ENCODE peak calls at places on chromosomes 5 and 9, in four cellular contexts. O is GM12878, B is K562, H is HL-60. G is an unnamed sample.
A peak's percentile ranks its signal among the peaks of the same experiment; 100 is the strongest.

GRCh38 chr9:108477538-108478006 is 378.2 kb downstream of the ACTL7B start:
- DNase-seq in O (no peak), B (no peak), H (no peak), G (no peak)

GRCh38 chr5:124007675-124008398 is 495.9 kb downstream of the CSNK1G3 start:
- DNase-seq in O (no peak), B (no peak), H (no peak), G (no peak)

GRCh38 chr5:167303582-167303981 is 987.9 kb upstream of the WWC1 start:
- DNase-seq in O (no peak), B (no peak), H (no peak), G (no peak)

GRCh38 chr5:112159435-112159834 is 259.6 kb downstream of the EPB41L4A start:
- DNase-seq in O (no peak), B (no peak), H (no peak), G (no peak)

GRCh38 chr9:69260161-69260560 is 64.9 kb upstream of the ENTREP1 start:
- DNase-seq in O (no peak), B (no peak), H (no peak), G (no peak)

GRCh38 chr9:130682490-130683121 is 11.0 kb upstream of the EXOSC2 start:
- DNase-seq in O (no peak), B (peak; percentile 74), H (no peak), G (no peak)

GRCh38 chr9:88953401-88954029 is 37.8 kb upstream of the S1PR3 start:
- DNase-seq in O (no peak), B (no peak), H (no peak), G (no peak)

GRCh38 chr9:26535146-26535545 is 357.5 kb downstream of the CAAP1 start:
- DNase-seq in O (no peak), B (no peak), H (no peak), G (no peak)

GRCh38 chr9:88741335-88741734 is 206.4 kb downstream of the NXNL2 start:
- DNase-seq in O (no peak), B (peak; percentile 32), H (peak; percentile 4), G (no peak)

GRCh38 chr9:134036130-134036529 is 10.8 kb downstream of the BRD3OS start:
- DNase-seq in O (no peak), B (no peak), H (no peak), G (no peak)

GRCh38 chr5:1515311-1515920 is 8.3 kb downstream of the LPCAT1 start:
- DNase-seq in O (no peak), B (peak; percentile 60), H (no peak), G (no peak)

GRCh38 chr9:69223605-69224004 is 49.5 kb downstream of the TJP2 start:
- DNase-seq in O (no peak), B (peak; percentile 57), H (no peak), G (peak; percentile 27)

GRCh38 chr5:81553570-81554212 is 159.8 kb upstream of the ACOT12 start:
- DNase-seq in O (no peak), B (no peak), H (no peak), G (no peak)

GRCh38 chr9:111399772-111400563 is 69.9 kb upstream of the OR2K2 start:
- DNase-seq in O (no peak), B (no peak), H (no peak), G (no peak)

GRCh38 chr5:77232959-77233358 is 22.5 kb downstream of the PDE8B start:
- DNase-seq in O (no peak), B (no peak), H (no peak), G (no peak)

GRCh38 chr9:131657456-131657855 is 82.4 kb downstream of the RAPGEF1 start:
- DNase-seq in O (no peak), B (no peak), H (no peak), G (no peak)

GRCh38 chr9:137417161-137418021 is 5.6 kb downstream of the EXD3 start:
- DNase-seq in O (no peak), B (no peak), H (no peak), G (no peak)

GRCh38 chr5:81208904-81209303 is 24.2 kb upstream of the CKMT2 start:
- DNase-seq in O (no peak), B (no peak), H (no peak), G (no peak)

GRCh38 chr5:127988149-127988755 is 95.3 kb upstream of the SLC12A2 start:
- DNase-seq in O (no peak), B (no peak), H (no peak), G (no peak)

GRCh38 chr9:115088856-115089255 is 29.1 kb downstream of the TNC start:
- DNase-seq in O (no peak), B (no peak), H (no peak), G (no peak)

GRCh38 chr9:125646222-125647100 is 60.5 kb downstream of the MAPKAP1 start:
- DNase-seq in O (no peak), B (no peak), H (no peak), G (no peak)

GRCh38 chr5:109410389-109411174 is 808 bp upstream of the PJA2 start:
- DNase-seq in O (no peak), B (peak; percentile 64), H (peak; percentile 28), G (no peak)

GRCh38 chr5:57725628-57726504 is 243.3 kb upstream of the ACTBL2 start:
- DNase-seq in O (no peak), B (no peak), H (no peak), G (no peak)

GRCh38 chr9:16138961-16139441 is 586.2 kb downstream of the CCDC171 start:
- DNase-seq in O (no peak), B (no peak), H (no peak), G (no peak)

GRCh38 chr5:96999856-97000255 is 64.0 kb downstream of the LNPEP start:
- DNase-seq in O (no peak), B (no peak), H (no peak), G (no peak)

GRCh38 chr9:95130484-95130883 is 187.0 kb downstream of the FANCC start:
- DNase-seq in O (no peak), B (no peak), H (no peak), G (no peak)

GRCh38 chr5:123874600-123875201 is 362.7 kb downstream of the CSNK1G3 start:
- DNase-seq in O (no peak), B (no peak), H (no peak), G (no peak)

GRCh38 chr5:78698218-78698751 is 49.7 kb upstream of the LHFPL2 start:
- DNase-seq in O (no peak), B (no peak), H (no peak), G (no peak)

GRCh38 chr5:36836831-36837230 is 39.7 kb upstream of the NIPBL start:
- DNase-seq in O (no peak), B (no peak), H (peak; percentile 7), G (no peak)

GRCh38 chr5:9454012-9454481 is 91.8 kb downstream of the SEMA5A start:
- DNase-seq in O (no peak), B (no peak), H (no peak), G (no peak)

GRCh38 chr9:84751921-84752320 is 82.4 kb downstream of the NTRK2 start:
- DNase-seq in O (no peak), B (no peak), H (no peak), G (no peak)

GRCh38 chr5:94694671-94695070 is 76.2 kb downstream of the SLF1 start:
- DNase-seq in O (no peak), B (no peak), H (no peak), G (no peak)

GRCh38 chr9:92970467-92970923 is 23.2 kb downstream of the FGD3 start:
- DNase-seq in O (no peak), B (no peak), H (no peak), G (no peak)

GRCh38 chr5:43042176-43042625 is 2.1 kb upstream of the ANXA2R start:
- DNase-seq in O (no peak), B (peak; percentile 37), H (no peak), G (no peak)

GRCh38 chr5:54610197-54610898 is 92.8 kb downstream of the SNX18 start:
- DNase-seq in O (peak; percentile 51), B (no peak), H (peak; percentile 66), G (peak; percentile 27)

GRCh38 chr5:122142480-122142879 is 13.1 kb downstream of the ZNF474 start:
- DNase-seq in O (no peak), B (no peak), H (no peak), G (no peak)

GRCh38 chr5:139635191-139635590 is 13.0 kb upstream of the CXXC5 start:
- DNase-seq in O (no peak), B (no peak), H (no peak), G (no peak)

DNA sequence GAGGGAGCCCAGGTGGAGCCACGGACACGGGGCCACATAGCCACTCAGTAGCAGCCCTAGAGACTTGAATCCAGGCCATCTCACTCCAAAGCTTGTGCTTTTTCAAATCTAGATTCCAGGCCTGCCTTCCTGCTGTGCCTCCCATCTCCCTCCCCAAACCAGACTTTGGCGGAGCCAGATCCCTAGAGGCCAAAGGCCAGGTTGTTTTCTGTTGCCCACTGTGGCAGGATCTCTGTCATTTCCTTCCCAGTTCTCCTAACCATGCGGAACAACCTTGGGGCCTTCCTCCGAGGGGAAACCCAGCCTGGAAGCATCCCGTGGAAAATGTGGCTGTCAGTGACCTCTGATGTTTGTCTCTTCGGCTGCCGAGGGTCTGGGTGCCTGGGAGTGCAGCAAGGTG is 16.4 kb upstream of the RPS14 start:
- DNase-seq in O (no peak), B (no peak), H (no peak), G (no peak)
- TF ChIP-seq SPI1 in O (no peak), B (no peak), H (no peak), G (no peak)

DNA sequence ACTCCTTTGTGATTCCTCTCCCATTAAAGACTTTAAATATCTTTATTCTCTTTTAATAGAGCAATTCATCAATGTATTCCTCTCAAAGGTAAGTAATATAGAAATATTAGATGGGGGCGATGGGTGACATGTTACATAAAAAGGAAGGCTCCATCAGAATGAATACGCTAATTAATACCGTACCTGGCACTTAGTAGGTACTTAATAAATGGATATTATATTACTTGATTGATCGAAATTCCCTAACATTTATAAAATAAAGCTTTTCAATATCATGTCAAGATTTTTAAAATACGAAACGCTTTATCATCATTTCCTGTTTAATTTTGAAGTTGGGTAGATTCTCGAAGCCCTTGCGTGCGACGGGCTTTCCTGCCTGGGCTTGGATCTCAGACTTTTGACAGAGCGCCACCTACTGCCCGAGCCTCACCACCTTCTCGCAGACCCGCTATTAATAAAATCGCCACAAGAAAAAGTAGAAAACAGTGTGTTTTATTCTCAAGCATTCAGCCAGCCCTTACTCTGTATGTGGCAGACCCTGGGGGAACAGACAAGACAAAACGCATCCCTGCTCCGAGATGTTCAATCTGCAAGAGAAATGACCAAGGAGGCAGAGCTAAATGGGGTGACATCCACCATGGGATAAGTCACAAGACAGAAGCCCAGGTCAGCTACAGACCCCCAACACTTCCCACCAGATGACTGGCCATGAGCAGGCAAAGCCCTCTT is 99.3 kb downstream of the C5orf15 start:
- DNase-seq in O (no peak), B (peak; percentile 76), H (peak; percentile 10), G (peak; percentile 56)
- TF ChIP-seq SPI1 in O (no peak), B (no peak), H (no peak), G (no peak)

GRCh38 chr9:116370587-116370986 is 217.0 kb downstream of the PAPPA start:
- DNase-seq in O (no peak), B (no peak), H (no peak), G (no peak)
- TF ChIP-seq SPI1 in O (no peak), B (no peak), H (no peak), G (no peak)

GRCh38 chr9:100281676-100282387 is 70.9 kb downstream of the TEX10 start:
- DNase-seq in O (no peak), B (no peak), H (no peak), G (no peak)

GRCh38 chr9:100282388-100282719 is 70.4 kb downstream of the TEX10 start:
- DNase-seq in O (no peak), B (no peak), H (no peak), G (no peak)

GRCh38 chr9:100281069-100281468 is 71.7 kb downstream of the TEX10 start:
- DNase-seq in O (no peak), B (no peak), H (no peak), G (no peak)

GRCh38 chr9:100277166-100277979 is 75.4 kb downstream of the TEX10 start:
- DNase-seq in O (no peak), B (no peak), H (no peak), G (no peak)
- TF ChIP-seq SPI1 in O (no peak), B (no peak), H (no peak), G (no peak)